ENCODE peak calls at places on chromosomes 13 and 19, in four cellular contexts. One of them, this sample, is unnamed.

GRCh38 chr19:47633516-47633915 is 24.6 kb downstream of the BICRA start:
- DNase-seq in MCF 10A: peak
- DNase-seq in cardiac fibroblast: no peak
- DNase-seq in WTC11: no peak
- DNase-seq in this sample: no peak

GRCh38 chr13:46160474-46161066 is 21.4 kb downstream of the LCP1 start:
- DNase-seq in MCF 10A: peak
- DNase-seq in cardiac fibroblast: peak
- DNase-seq in WTC11: no peak
- DNase-seq in this sample: peak

GRCh38 chr19:38913958-38914357 is 2.0 kb upstream of the CCER2 start:
- DNase-seq in MCF 10A: no peak
- DNase-seq in cardiac fibroblast: no peak
- DNase-seq in WTC11: no peak
- DNase-seq in this sample: no peak

GRCh38 chr19:46967578-46968018 is 52.0 kb upstream of the NPAS1 start:
- DNase-seq in MCF 10A: no peak
- DNase-seq in cardiac fibroblast: no peak
- DNase-seq in WTC11: no peak
- DNase-seq in this sample: no peak

GRCh38 chr19:1826557-1827521 is 14.8 kb upstream of the ATP8B3 start:
- DNase-seq in MCF 10A: no peak
- DNase-seq in cardiac fibroblast: no peak
- DNase-seq in WTC11: peak
- DNase-seq in this sample: no peak

GRCh38 chr19:33203529-33203928 is 9.4 kb downstream of the LRP3 start:
- DNase-seq in MCF 10A: no peak
- DNase-seq in cardiac fibroblast: no peak
- DNase-seq in WTC11: no peak
- DNase-seq in this sample: no peak

GRCh38 chr19:36973021-36973843 is 57.1 kb downstream of the ZNF568 start:
- DNase-seq in MCF 10A: no peak
- DNase-seq in cardiac fibroblast: peak
- DNase-seq in WTC11: peak
- DNase-seq in this sample: peak

GRCh38 chr13:33228645-33229445 is 56.7 kb downstream of the STARD13 start:
- DNase-seq in MCF 10A: peak
- DNase-seq in cardiac fibroblast: peak
- DNase-seq in WTC11: no peak
- DNase-seq in this sample: peak

GRCh38 chr13:24911135-24911524 is 147.2 kb downstream of the RNF17 start:
- DNase-seq in MCF 10A: peak
- DNase-seq in cardiac fibroblast: peak
- DNase-seq in WTC11: no peak
- DNase-seq in this sample: peak

GRCh38 chr19:49497047-49497789 is 984 bp downstream of the RPS11 start:
- DNase-seq in MCF 10A: peak
- DNase-seq in cardiac fibroblast: peak
- DNase-seq in WTC11: peak
- DNase-seq in this sample: peak

GRCh38 chr19:40717880-40718773 is 1.2 kb downstream of the ITPKC start:
- DNase-seq in MCF 10A: peak
- DNase-seq in cardiac fibroblast: peak
- DNase-seq in WTC11: no peak
- DNase-seq in this sample: peak

GRCh38 chr19:2446390-2446789 is 10.4 kb downstream of the LMNB2 start:
- DNase-seq in MCF 10A: no peak
- DNase-seq in cardiac fibroblast: no peak
- DNase-seq in WTC11: no peak
- DNase-seq in this sample: no peak

GRCh38 chr19:46000497-46001246 is 5.4 kb downstream of the CCDC61 start:
- DNase-seq in MCF 10A: peak
- DNase-seq in cardiac fibroblast: no peak
- DNase-seq in WTC11: peak
- DNase-seq in this sample: no peak

GRCh38 chr19:43548706-43549105 is 15.7 kb downstream of the ZNF575 start:
- DNase-seq in MCF 10A: no peak
- DNase-seq in cardiac fibroblast: no peak
- DNase-seq in WTC11: no peak
- DNase-seq in this sample: no peak

DNA sequence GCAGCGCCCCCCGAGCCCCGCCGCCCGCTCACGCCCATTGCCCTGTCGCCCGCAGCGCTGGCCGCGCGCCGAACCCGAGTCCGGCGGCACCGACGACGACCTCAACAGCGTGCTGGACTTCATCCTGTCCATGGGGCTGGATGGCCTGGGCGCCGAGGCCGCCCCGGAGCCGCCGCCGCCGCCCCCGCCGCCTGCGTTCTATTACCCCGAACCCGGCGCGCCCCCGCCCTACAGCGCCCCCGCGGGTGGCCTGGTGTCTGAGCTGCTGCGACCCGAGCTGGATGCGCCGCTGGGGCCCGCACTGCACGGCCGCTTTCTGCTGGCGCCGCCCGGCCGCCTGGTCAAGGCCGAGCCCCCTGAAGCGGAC is 518 bp downstream of the KLF2 start:
- DNase-seq in MCF 10A: no peak
- DNase-seq in cardiac fibroblast: no peak
- DNase-seq in WTC11: peak
- DNase-seq in this sample: no peak
- TF ChIP-seq CTCF in MCF 10A: no peak
- TF ChIP-seq CTCF in cardiac fibroblast: no peak
- TF ChIP-seq CTCF in WTC11: no peak
- TF ChIP-seq CTCF in this sample: peak

GRCh38 chr13:27709779-27710178 is 82.5 kb upstream of the GSX1 start:
- DNase-seq in MCF 10A: no peak
- DNase-seq in cardiac fibroblast: no peak
- DNase-seq in WTC11: no peak
- DNase-seq in this sample: no peak
- TF ChIP-seq CTCF in MCF 10A: no peak
- TF ChIP-seq CTCF in cardiac fibroblast: no peak
- TF ChIP-seq CTCF in WTC11: no peak
- TF ChIP-seq CTCF in this sample: no peak

GRCh38 chr13:28817204-28817603 is 2.9 kb upstream of the MTUS2 start:
- DNase-seq in MCF 10A: no peak
- DNase-seq in cardiac fibroblast: no peak
- DNase-seq in WTC11: peak
- DNase-seq in this sample: no peak
- TF ChIP-seq CTCF in MCF 10A: peak
- TF ChIP-seq CTCF in cardiac fibroblast: no peak
- TF ChIP-seq CTCF in WTC11: no peak
- TF ChIP-seq CTCF in this sample: no peak

GRCh38 chr13:71304861-71305260 is 562.1 kb downstream of the DACH1 start:
- DNase-seq in MCF 10A: no peak
- DNase-seq in cardiac fibroblast: no peak
- DNase-seq in WTC11: no peak
- DNase-seq in this sample: no peak

GRCh38 chr13:71306821-71307220 is 560.2 kb downstream of the DACH1 start:
- DNase-seq in MCF 10A: no peak
- DNase-seq in cardiac fibroblast: no peak
- DNase-seq in WTC11: no peak
- DNase-seq in this sample: no peak

GRCh38 chr13:71300602-71301001 is 566.4 kb downstream of the DACH1 start:
- DNase-seq in MCF 10A: no peak
- DNase-seq in cardiac fibroblast: no peak
- DNase-seq in WTC11: no peak
- DNase-seq in this sample: no peak

DNA sequence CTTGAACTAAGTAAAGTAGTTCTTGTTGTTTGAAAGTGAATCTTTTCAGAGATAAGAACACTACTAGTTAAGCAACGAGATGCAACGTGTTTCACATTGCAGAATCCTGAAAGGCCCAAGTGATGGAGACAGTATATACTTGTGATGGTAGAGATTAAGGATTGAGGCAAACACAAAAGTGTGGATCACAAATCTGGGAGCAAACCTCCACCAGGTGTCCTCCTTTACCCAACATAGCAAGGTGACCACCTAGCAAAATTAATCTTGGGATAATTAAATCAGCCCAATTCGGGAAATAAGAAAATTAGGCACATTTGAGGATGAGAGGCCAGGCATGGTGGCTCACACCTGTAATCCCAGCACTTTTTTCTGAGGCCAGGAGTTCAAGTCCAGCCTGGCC is 563.9 kb downstream of the DACH1 start:
- DNase-seq in MCF 10A: no peak
- DNase-seq in cardiac fibroblast: peak
- DNase-seq in WTC11: no peak
- DNase-seq in this sample: no peak
- TF ChIP-seq CTCF in MCF 10A: no peak
- TF ChIP-seq CTCF in cardiac fibroblast: no peak
- TF ChIP-seq CTCF in WTC11: no peak
- TF ChIP-seq CTCF in this sample: no peak

GRCh38 chr13:103140001-103140671 is 73.9 kb upstream of the SLC10A2 start:
- DNase-seq in MCF 10A: peak
- DNase-seq in cardiac fibroblast: peak
- DNase-seq in WTC11: peak
- DNase-seq in this sample: peak
- TF ChIP-seq CTCF in MCF 10A: peak
- TF ChIP-seq CTCF in cardiac fibroblast: peak
- TF ChIP-seq CTCF in WTC11: peak
- TF ChIP-seq CTCF in this sample: peak